ENCODE peak calls at places on chromosomes 4 and X, in eight cellular contexts. Y is PC-9, M is testis, F is ascending aorta, A is GM12865, E is astrocyte of the spinal cord, K is mesendoderm, Z is AG10803. H is an unnamed sample.

GRCh38 chr4:37951465-37952352 is 8.5 kb upstream of the PTTG2 start:
- DNase-seq in Y (no peak), M (no peak), F (no peak), A (no peak), E (no peak), K (no peak), Z (no peak), H (no peak)

GRCh38 chr4:147761218-147761883 is 29.5 kb downstream of the ARHGAP10 start:
- DNase-seq in Y (no peak), M (no peak), F (no peak), A (peak), E (no peak), K (no peak), Z (no peak), H (no peak)

GRCh38 chrX:50627696-50628095 is 157.1 kb upstream of the DGKK start:
- DNase-seq in Y (peak), M (no peak), F (no peak), A (no peak), E (no peak), K (peak), Z (no peak), H (no peak)

GRCh38 chr4:109820563-109820962 is 5.0 kb downstream of the GAR1 start:
- DNase-seq in Y (no peak), M (peak), F (no peak), A (no peak), E (peak), K (no peak), Z (peak), H (no peak)

GRCh38 chrX:93673056-93673868 is at the start of gene NAP1L3:
- DNase-seq in Y (no peak), M (peak), F (peak), A (peak), E (peak), K (peak), Z (peak), H (peak)

GRCh38 chrX:93673869-93674271 is at the start of gene FAM133A:
- DNase-seq in Y (no peak), M (peak), F (no peak), A (no peak), E (peak), K (no peak), Z (peak), H (peak)

GRCh38 chrX:101764538-101764937 is 104.9 kb upstream of the ARMCX2 start:
- DNase-seq in Y (no peak), M (no peak), F (no peak), A (no peak), E (no peak), K (peak), Z (no peak), H (no peak)

GRCh38 chr4:15198070-15198727 is 195.9 kb downstream of the CPEB2 start:
- DNase-seq in Y (no peak), M (no peak), F (no peak), A (no peak), E (peak), K (peak), Z (no peak), H (peak)

GRCh38 chrX:1485033-1485432 is 32.3 kb upstream of the ASMTL start:
- DNase-seq in Y (no peak), M (no peak), F (peak), A (no peak), E (no peak), K (no peak), Z (no peak), H (no peak)

GRCh38 chr4:128347175-128347868 is 59.7 kb upstream of the PGRMC2 start:
- DNase-seq in Y (no peak), M (no peak), F (no peak), A (no peak), E (no peak), K (no peak), Z (peak), H (peak)

GRCh38 chr4:42397635-42398447 is 553 bp downstream of the SHISA3 start:
- DNase-seq in Y (no peak), M (no peak), F (no peak), A (peak), E (peak), K (no peak), Z (no peak), H (no peak)

GRCh38 chr4:7392438-7393374 is 42.0 kb downstream of the PSAPL1 start:
- DNase-seq in Y (no peak), M (peak), F (peak), A (no peak), E (peak), K (peak), Z (peak), H (no peak)

GRCh38 chrX:41265615-41266014 is 68.3 kb upstream of the DDX3X start:
- DNase-seq in Y (no peak), M (peak), F (peak), A (peak), E (peak), K (no peak), Z (peak), H (no peak)

GRCh38 chr4:100106982-100107381 is 83.3 kb downstream of the DDIT4L start:
- DNase-seq in Y (no peak), M (no peak), F (no peak), A (peak), E (no peak), K (no peak), Z (no peak), H (no peak)

GRCh38 chr4:158769175-158769831 is 477 bp downstream of the FNIP2 start:
- DNase-seq in Y (peak), M (peak), F (peak), A (peak), E (no peak), K (peak), Z (peak), H (no peak)

GRCh38 chr4:42865572-42866189 is 26.8 kb upstream of the GRXCR1 start:
- DNase-seq in Y (peak), M (peak), F (peak), A (peak), E (peak), K (peak), Z (peak), H (peak)

GRCh38 chrX:118666521-118666920 is 60.9 kb upstream of the IL13RA1 start:
- DNase-seq in Y (no peak), M (no peak), F (no peak), A (no peak), E (peak), K (no peak), Z (no peak), H (no peak)

GRCh38 chrX:1661048-1661921 is 46.4 kb downstream of the ASMT start:
- DNase-seq in Y (no peak), M (peak), F (peak), A (peak), E (no peak), K (peak), Z (no peak), H (no peak)

GRCh38 chr4:82865592-82865991 is 25.4 kb downstream of the SEC31A start:
- DNase-seq in Y (peak), M (no peak), F (no peak), A (peak), E (peak), K (peak), Z (peak), H (peak)

GRCh38 chr4:159227984-159228383 is 125.1 kb downstream of the RAPGEF2 start:
- DNase-seq in Y (peak), M (peak), F (peak), A (no peak), E (peak), K (peak), Z (peak), H (peak)

GRCh38 chrX:143634701-143635442 is 1.0 kb downstream of the SLITRK4 start:
- DNase-seq in Y (no peak), M (peak), F (peak), A (no peak), E (no peak), K (no peak), Z (no peak), H (no peak)

GRCh38 chr4:147134536-147135210 is 189.0 kb upstream of the TTC29 start:
- DNase-seq in Y (no peak), M (no peak), F (no peak), A (no peak), E (peak), K (no peak), Z (no peak), H (no peak)

GRCh38 chr4:143240920-143241319 is 56.2 kb downstream of the USP38 start:
- DNase-seq in Y (no peak), M (no peak), F (no peak), A (no peak), E (no peak), K (no peak), Z (no peak), H (no peak)

GRCh38 chr4:156694413-156694812 is 277.2 kb downstream of the PDGFC start:
- DNase-seq in Y (no peak), M (no peak), F (no peak), A (no peak), E (no peak), K (no peak), Z (no peak), H (no peak)

GRCh38 chr4:116829187-116829586 is 256.2 kb downstream of the TRAM1L1 start:
- DNase-seq in Y (no peak), M (peak), F (no peak), A (no peak), E (no peak), K (no peak), Z (no peak), H (no peak)

GRCh38 chr4:140219567-140219966 is 65.6 kb upstream of the MAML3 start:
- DNase-seq in Y (no peak), M (no peak), F (no peak), A (no peak), E (no peak), K (peak), Z (no peak), H (no peak)

GRCh38 chrX:23292979-23293651 is 41.5 kb upstream of the PTCHD1 start:
- DNase-seq in Y (no peak), M (no peak), F (no peak), A (no peak), E (peak), K (no peak), Z (no peak), H (peak)

GRCh38 chrX:45472968-45473367 is 272.3 kb upstream of the DIPK2B start:
- DNase-seq in Y (no peak), M (no peak), F (no peak), A (no peak), E (peak), K (no peak), Z (peak), H (peak)

GRCh38 chrX:48606091-48606490 is 8.8 kb downstream of the WDR13 start:
- DNase-seq in Y (no peak), M (no peak), F (no peak), A (no peak), E (no peak), K (peak), Z (no peak), H (no peak)

GRCh38 chr4:83890816-83891215 is 354.9 kb downstream of the GPAT3 start:
- DNase-seq in Y (peak), M (no peak), F (no peak), A (no peak), E (no peak), K (no peak), Z (no peak), H (no peak)

GRCh38 chrX:50988649-50989048 is 78.1 kb downstream of the BMP15 start:
- DNase-seq in Y (peak), M (peak), F (no peak), A (peak), E (peak), K (peak), Z (peak), H (no peak)

GRCh38 chrX:69067841-69068240 is 97.4 kb downstream of the PJA1 start:
- DNase-seq in Y (no peak), M (no peak), F (peak), A (no peak), E (no peak), K (no peak), Z (no peak), H (no peak)

GRCh38 chrX:140724337-140725105 is 15.0 kb downstream of the LINC00632 start:
- DNase-seq in Y (no peak), M (no peak), F (no peak), A (no peak), E (peak), K (peak), Z (peak), H (no peak)

GRCh38 chrX:16603822-16604221 is 46.1 kb upstream of the S100G start:
- DNase-seq in Y (no peak), M (no peak), F (no peak), A (peak), E (no peak), K (no peak), Z (peak), H (no peak)

GRCh38 chr4:108611360-108611759 is 9.0 kb upstream of the RPL34 start:
- DNase-seq in Y (no peak), M (peak), F (no peak), A (no peak), E (no peak), K (no peak), Z (peak), H (no peak)

GRCh38 chr4:48778431-48779094 is 1.5 kb downstream of the FRYL start:
- DNase-seq in Y (no peak), M (no peak), F (no peak), A (no peak), E (peak), K (no peak), Z (peak), H (no peak)

GRCh38 chr4:51870441-51871188 is 27.7 kb downstream of the DCUN1D4 start:
- DNase-seq in Y (no peak), M (no peak), F (no peak), A (no peak), E (peak), K (no peak), Z (no peak), H (no peak)

GRCh38 chr4:173171098-173171497 is 2.5 kb downstream of the GALNT7 start:
- DNase-seq in Y (no peak), M (no peak), F (no peak), A (no peak), E (peak), K (peak), Z (no peak), H (no peak)
- H3K4me3 ChIP-seq in Y (peak), M (no peak), F (peak), A (peak), E (no peak), K (no peak), Z (no peak), H (no peak)

GRCh38 chrX:103309860-103310591 is 764 bp downstream of the BEX2 start:
- DNase-seq in Y (no peak), M (no peak), F (no peak), A (no peak), E (no peak), K (no peak), Z (no peak), H (no peak)
- H3K4me3 ChIP-seq in Y (peak), M (peak), F (peak), A (peak), E (peak), K (peak), Z (no peak), H (peak)

GRCh38 chr4:122701061-122701460 is 31.4 kb upstream of the BBS12 start:
- DNase-seq in Y (no peak), M (no peak), F (no peak), A (no peak), E (no peak), K (no peak), Z (no peak), H (no peak)
- H3K4me3 ChIP-seq in Y (no peak), M (no peak), F (no peak), A (no peak), E (no peak), K (no peak), Z (no peak), H (no peak)

GRCh38 chr4:71254451-71255012 is 84.3 kb upstream of the SLC4A4 start:
- DNase-seq in Y (no peak), M (no peak), F (no peak), A (peak), E (no peak), K (no peak), Z (peak), H (no peak)
- H3K4me3 ChIP-seq in Y (no peak), M (no peak), F (no peak), A (peak), E (no peak), K (no peak), Z (no peak), H (no peak)

GRCh38 chr4:3374667-3375066 is 67.1 kb upstream of the HGFAC start:
- DNase-seq in Y (no peak), M (no peak), F (no peak), A (no peak), E (no peak), K (no peak), Z (no peak), H (no peak)

GRCh38 chr4:3375688-3376087 is 66.1 kb upstream of the HGFAC start:
- DNase-seq in Y (no peak), M (no peak), F (no peak), A (no peak), E (peak), K (no peak), Z (peak), H (peak)

GRCh38 chr4:3372933-3373465 is 68.8 kb upstream of the HGFAC start:
- DNase-seq in Y (no peak), M (peak), F (peak), A (peak), E (peak), K (no peak), Z (no peak), H (no peak)

GRCh38 chr4:3373468-3373867 is 68.3 kb upstream of the HGFAC start:
- DNase-seq in Y (no peak), M (no peak), F (no peak), A (no peak), E (no peak), K (no peak), Z (no peak), H (no peak)

DNA sequence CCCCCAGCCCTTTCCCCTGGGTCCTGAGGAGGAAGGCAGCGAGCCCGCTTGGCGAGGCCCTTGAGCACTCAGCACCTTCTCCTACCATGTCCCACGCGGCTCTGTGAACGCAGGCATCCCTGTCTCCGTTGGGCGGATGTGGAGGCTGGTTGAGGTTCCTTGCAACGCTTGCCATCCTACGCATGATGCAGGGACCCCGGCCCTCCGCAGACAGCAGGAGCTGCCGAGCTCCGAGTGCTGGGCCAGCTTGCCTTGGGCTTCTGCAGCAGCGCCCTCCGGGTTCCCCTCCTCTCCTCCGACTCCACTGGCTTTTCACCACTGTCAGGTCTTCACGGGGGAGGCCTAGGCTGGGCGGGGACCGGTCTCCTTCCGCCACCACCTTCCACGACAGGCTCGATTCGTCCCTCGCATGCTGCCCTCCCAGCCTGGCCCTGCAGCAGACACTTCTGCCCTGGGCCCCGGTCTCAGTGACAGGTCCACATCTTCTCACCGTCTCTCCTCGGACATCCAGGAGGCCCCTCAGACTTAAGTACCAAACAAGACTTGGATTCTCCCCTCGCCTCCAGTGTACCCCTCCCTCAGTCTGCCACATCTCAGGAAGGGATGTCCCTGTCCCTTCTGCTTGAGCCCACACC is 67.6 kb upstream of the HGFAC start:
- DNase-seq in Y (no peak), M (no peak), F (no peak), A (no peak), E (no peak), K (no peak), Z (no peak), H (no peak)
- H3K4me3 ChIP-seq in Y (no peak), M (no peak), F (no peak), A (no peak), E (no peak), K (no peak), Z (no peak), H (no peak)

H was measured in skeletal muscle cell.